ENCODE peak calls at places on chromosomes 11 and 22, in seven cellular contexts. Z is breast epithelium, R is HCT116, W is tibial nerve, F is transverse colon, L is IMR-90, B is H1. J is an unnamed sample.

GRCh38 chr11:125062931-125063428 is at the start of gene SLC37A2:
- DNase-seq in L (peak), Z (no peak), F (peak), W (peak), B (no peak), R (no peak), J (peak)

GRCh38 chr11:2825886-2826678 is 59.5 kb downstream of the CDKN1C start:
- DNase-seq in Z (peak), L (peak), F (peak), B (no peak), W (peak), R (no peak), J (peak)

GRCh38 chr11:627273-627585 is 248 bp upstream of the SCT start:
- DNase-seq in Z (no peak), B (no peak), R (no peak), L (no peak), W (no peak), F (no peak), J (no peak)

GRCh38 chr11:13055200-13055599 is 46.1 kb downstream of the RASSF10 start:
- DNase-seq in L (no peak), B (no peak), R (no peak), W (no peak), F (no peak), Z (no peak), J (no peak)

GRCh38 chr22:25759825-25760231 is 17.8 kb downstream of the MYO18B start:
- DNase-seq in Z (no peak), L (peak), F (no peak), B (no peak), W (no peak), R (no peak), J (peak)

GRCh38 chr11:62340269-62340901 is 3.1 kb downstream of the ASRGL1 start:
- DNase-seq in F (peak), L (peak), B (peak), R (peak), Z (no peak), W (peak), J (peak)

GRCh38 chr11:44628730-44629361 is 63.4 kb downstream of the CD82 start:
- DNase-seq in W (no peak), L (no peak), F (peak), B (peak), Z (no peak), R (no peak), J (no peak)

GRCh38 chr11:127619946-127620345 is 619.4 kb upstream of the KIRREL3 start:
- DNase-seq in L (no peak), W (no peak), Z (no peak), R (no peak), F (no peak), B (no peak), J (no peak)

GRCh38 chr11:118878187-118878586 is 5.5 kb upstream of the CXCR5 start:
- DNase-seq in Z (no peak), B (no peak), L (no peak), W (no peak), F (no peak), R (no peak), J (no peak)

GRCh38 chr11:101269990-101270660 is 140.5 kb upstream of the PGR start:
- DNase-seq in Z (no peak), W (no peak), R (no peak), B (no peak), L (no peak), F (no peak), J (no peak)

GRCh38 chr22:44994399-44995281 is 15.2 kb downstream of the PHF21B start:
- DNase-seq in Z (no peak), F (no peak), L (no peak), W (no peak), R (no peak), B (no peak), J (no peak)

GRCh38 chr22:43060213-43060612 is 29.0 kb downstream of the TTLL1 start:
- DNase-seq in L (no peak), Z (no peak), B (peak), F (peak), W (peak), R (no peak), J (peak)

GRCh38 chr22:23514317-23515038 is 65.6 kb downstream of the IGLL1 start:
- DNase-seq in R (no peak), W (no peak), B (peak), Z (no peak), F (no peak), L (no peak), J (no peak)

GRCh38 chr11:47400813-47401279 is 7.5 kb upstream of the SLC39A13 start:
- DNase-seq in W (no peak), F (no peak), R (no peak), Z (no peak), B (no peak), L (no peak), J (no peak)

GRCh38 chr22:43090130-43090789 is 1.1 kb upstream of the TTLL1 start:
- DNase-seq in R (peak), L (peak), F (peak), B (no peak), Z (no peak), W (peak), J (peak)

GRCh38 chr11:68127791-68128681 is 6.8 kb upstream of the CHKA start:
- DNase-seq in W (no peak), F (peak), B (peak), R (peak), Z (peak), L (peak), J (no peak)

GRCh38 chr11:72773291-72773690 is 20.6 kb downstream of the STARD10 start:
- DNase-seq in W (no peak), Z (no peak), L (peak), F (no peak), B (no peak), R (no peak), J (peak)

GRCh38 chr22:41868556-41868955 is 35.7 kb downstream of the SREBF2 start:
- DNase-seq in W (no peak), F (no peak), R (no peak), B (no peak), Z (no peak), L (no peak), J (no peak)

GRCh38 chr22:31282748-31283468 is 9.4 kb downstream of the PIK3IP1 start:
- DNase-seq in F (no peak), L (no peak), W (no peak), R (no peak), Z (no peak), B (no peak), J (no peak)
- TF ChIP-seq POLR2A in F (no peak), L (no peak), W (no peak), R (no peak), Z (no peak), B (peak), J (no peak)

GRCh38 chr22:35380537-35381423 is at the start of gene HMOX1:
- DNase-seq in W (peak), R (peak), L (peak), Z (peak), F (peak), B (peak), J (peak)
- TF ChIP-seq POLR2A in W (peak), R (peak), L (peak), Z (peak), F (peak), B (peak), J (peak)

DNA sequence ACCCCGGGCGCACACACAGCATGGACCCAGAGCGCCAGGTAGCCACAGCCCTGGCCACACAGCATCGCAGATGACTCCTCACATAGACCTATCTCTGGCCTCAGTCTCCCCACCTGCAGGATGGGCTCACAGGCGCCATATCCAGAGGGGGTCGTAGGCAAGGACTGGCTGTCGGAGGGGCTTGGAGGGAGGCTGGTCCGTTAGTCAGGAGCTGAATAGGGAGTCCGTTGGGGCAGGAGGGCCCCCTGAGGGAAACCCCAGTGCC is 2.1 kb downstream of the PLXNB2 start:
- DNase-seq in B (no peak), L (no peak), Z (no peak), F (no peak), R (no peak), W (no peak), J (no peak)
- TF ChIP-seq POLR2A in B (no peak), L (no peak), Z (no peak), F (no peak), R (no peak), W (no peak), J (no peak)

GRCh38 chr22:46071451-46072029 is 78.8 kb upstream of the PPARA start:
- DNase-seq in Z (peak), B (peak), L (peak), R (peak), F (peak), W (peak), J (no peak)
- TF ChIP-seq POLR2A in Z (no peak), B (no peak), L (no peak), R (peak), F (no peak), W (peak), J (peak)

GRCh38 chr11:87037450-87038234 is at the start of gene TMEM135:
- DNase-seq in B (peak), F (peak), Z (peak), W (peak), R (peak), L (peak), J (peak)
- TF ChIP-seq POLR2A in B (peak), F (peak), Z (no peak), W (peak), R (peak), L (no peak), J (peak)

GRCh38 chr11:33869511-33870422 is 22.1 kb downstream of the LMO2 start:
- DNase-seq in F (peak), L (peak), R (no peak), Z (no peak), B (peak), W (no peak), J (peak)
- TF ChIP-seq POLR2A in F (no peak), L (no peak), R (no peak), Z (no peak), B (no peak), W (no peak), J (no peak)

J was measured in H54.